ENCODE peak calls at places on chromosomes 2 and 18, in ten cellular contexts. M is heart right ventricle, R is AG04450, C is cardiac muscle cell, I is IMR-90, Z is lower leg skin, L is AG04449, N is PC-3, E is fibroblast of the aortic adventitia, D is uterus. S is an unnamed sample.

GRCh38 chr2:120556908-120557307 is 178.8 kb upstream of the GLI2 start:
- DNase-seq in M (no peak), R (no peak), C (no peak), I (no peak), Z (no peak), L (no peak), N (no peak), E (no peak), D (no peak), S (no peak)

GRCh38 chr2:206488623-206489022 is 45.3 kb downstream of the ADAM23 start:
- DNase-seq in M (no peak), R (no peak), C (no peak), I (no peak), Z (no peak), L (no peak), N (no peak), E (no peak), D (no peak), S (no peak)

GRCh38 chr2:222797308-222797707 is 63.5 kb upstream of the ACSL3 start:
- DNase-seq in M (no peak), R (no peak), C (no peak), I (peak), Z (no peak), L (peak), N (peak), E (peak), D (no peak), S (peak)

GRCh38 chr2:128817171-128817570 is 498.5 kb upstream of the HS6ST1 start:
- DNase-seq in M (no peak), R (no peak), C (no peak), I (no peak), Z (no peak), L (no peak), N (no peak), E (no peak), D (no peak), S (no peak)

GRCh38 chr2:96824079-96824870 is 8.2 kb downstream of the CNNM3 start:
- DNase-seq in M (no peak), R (peak), C (peak), I (peak), Z (no peak), L (peak), N (peak), E (peak), D (no peak), S (no peak)

GRCh38 chr2:23425338-23425871 is 40.4 kb downstream of the KLHL29 start:
- DNase-seq in M (no peak), R (no peak), C (no peak), I (no peak), Z (peak), L (no peak), N (no peak), E (no peak), D (peak), S (no peak)

GRCh38 chr18:30746224-30746623 is 296.3 kb downstream of the DSC3 start:
- DNase-seq in M (no peak), R (no peak), C (no peak), I (no peak), Z (no peak), L (no peak), N (no peak), E (no peak), D (no peak), S (no peak)

GRCh38 chr2:39728941-39729351 is 50.1 kb downstream of the THUMPD2 start:
- DNase-seq in M (no peak), R (no peak), C (peak), I (peak), Z (no peak), L (no peak), N (peak), E (no peak), D (no peak), S (no peak)

GRCh38 chr2:38174646-38175096 is 98.7 kb upstream of the CYP1B1 start:
- DNase-seq in M (no peak), R (peak), C (no peak), I (peak), Z (peak), L (peak), N (no peak), E (peak), D (peak), S (peak)

GRCh38 chr2:224069172-224069571 is 30.1 kb upstream of the SERPINE2 start:
- DNase-seq in M (peak), R (no peak), C (no peak), I (no peak), Z (peak), L (no peak), N (no peak), E (peak), D (no peak), S (no peak)

GRCh38 chr2:10022041-10022421 is 21.3 kb upstream of the KLF11 start:
- DNase-seq in M (no peak), R (no peak), C (no peak), I (no peak), Z (no peak), L (no peak), N (no peak), E (no peak), D (no peak), S (no peak)

GRCh38 chr2:10668402-10669012 is 21.3 kb downstream of the NOL10 start:
- DNase-seq in M (no peak), R (peak), C (peak), I (peak), Z (no peak), L (no peak), N (peak), E (peak), D (no peak), S (peak)

GRCh38 chr2:86592547-86593230 is 29.4 kb upstream of the CHMP3 start:
- DNase-seq in M (no peak), R (no peak), C (peak), I (peak), Z (no peak), L (no peak), N (no peak), E (peak), D (peak), S (no peak)

GRCh38 chr2:122205637-122206036 is 450.2 kb downstream of the TSN start:
- DNase-seq in M (no peak), R (no peak), C (peak), I (no peak), Z (no peak), L (no peak), N (no peak), E (no peak), D (no peak), S (no peak)

GRCh38 chr2:206274434-206275273 is at the start of gene ZDBF2:
- DNase-seq in M (peak), R (peak), C (peak), I (peak), Z (no peak), L (no peak), N (peak), E (peak), D (peak), S (no peak)

GRCh38 chr18:49486617-49486958 is 446 bp downstream of the C18orf32 start:
- DNase-seq in M (no peak), R (no peak), C (no peak), I (no peak), Z (no peak), L (no peak), N (no peak), E (peak), D (no peak), S (no peak)

GRCh38 chr2:117785740-117786139 is 28.8 kb upstream of the DDX18 start:
- DNase-seq in M (no peak), R (peak), C (peak), I (peak), Z (no peak), L (no peak), N (peak), E (peak), D (no peak), S (peak)

GRCh38 chr2:20430461-20431302 is 16.2 kb upstream of the RHOB start:
- DNase-seq in M (no peak), R (no peak), C (no peak), I (peak), Z (peak), L (no peak), N (peak), E (no peak), D (no peak), S (no peak)

GRCh38 chr18:35582899-35583558 is 1.5 kb downstream of the GALNT1 start:
- DNase-seq in M (no peak), R (no peak), C (peak), I (peak), Z (no peak), L (no peak), N (peak), E (no peak), D (no peak), S (no peak)

GRCh38 chr2:58045580-58046334 is 849 bp upstream of the VRK2 start:
- DNase-seq in M (no peak), R (no peak), C (no peak), I (no peak), Z (no peak), L (no peak), N (no peak), E (no peak), D (no peak), S (no peak)

GRCh38 chr2:17388790-17389189 is 129.4 kb downstream of the RAD51AP2 start:
- DNase-seq in M (no peak), R (no peak), C (no peak), I (no peak), Z (no peak), L (no peak), N (no peak), E (no peak), D (no peak), S (no peak)

GRCh38 chr2:33583194-33583938 is 15.7 kb downstream of the FAM98A start:
- DNase-seq in M (no peak), R (no peak), C (peak), I (peak), Z (no peak), L (no peak), N (peak), E (peak), D (no peak), S (no peak)

DNA sequence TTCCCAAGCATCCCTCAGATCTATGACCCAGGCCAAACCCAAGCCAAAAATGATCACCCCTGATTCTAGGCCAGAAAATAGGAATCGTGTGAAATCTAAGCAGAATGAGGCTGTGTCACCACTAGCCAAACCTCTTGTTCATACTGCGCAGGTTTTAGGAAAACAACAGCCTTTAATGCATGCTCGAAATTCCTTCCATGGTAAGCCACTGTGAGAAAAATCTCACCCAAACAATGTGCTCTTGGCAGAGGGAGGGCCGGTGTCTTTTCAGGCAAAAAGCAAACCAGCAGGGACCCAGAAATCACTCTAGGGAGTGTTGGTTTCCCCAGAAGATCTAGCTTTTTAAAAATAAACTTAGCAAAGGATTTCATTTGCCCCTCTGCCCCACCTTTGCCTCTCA is 71.2 kb upstream of the FOSL2 start:
- DNase-seq in M (no peak), R (no peak), C (no peak), I (peak), Z (no peak), L (peak), N (no peak), E (peak), D (no peak), S (no peak)
- TF ChIP-seq CTCF in M (no peak), R (no peak), C (no peak), I (no peak), Z (no peak), L (no peak), N (no peak), E (no peak), D (no peak), S (no peak)

DNA sequence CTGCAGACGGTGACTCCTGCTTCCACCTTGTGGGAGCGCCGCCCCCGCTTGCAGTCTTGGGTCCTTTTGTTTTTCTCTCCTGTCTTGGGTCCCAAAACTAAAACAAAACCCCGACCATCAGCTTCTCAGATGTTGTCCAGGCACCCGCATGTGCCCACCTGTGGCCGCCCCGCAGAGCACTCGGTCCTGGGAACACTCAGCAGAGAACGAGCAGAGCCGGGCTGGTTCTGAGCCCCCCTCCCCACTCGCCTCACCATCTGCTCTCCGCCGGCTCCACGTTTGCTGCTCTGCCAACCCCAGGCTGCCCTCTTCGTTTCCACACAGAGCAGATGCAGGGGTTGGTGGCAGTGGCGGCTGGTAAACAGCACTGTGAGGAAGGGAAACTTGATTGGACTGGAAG is 38.5 kb downstream of the CTDP1 start:
- DNase-seq in M (peak), R (no peak), C (no peak), I (no peak), Z (no peak), L (no peak), N (no peak), E (no peak), D (no peak), S (no peak)
- H3K4me3 ChIP-seq in M (no peak), R (no peak), C (no peak), I (no peak), Z (no peak), L (no peak), N (no peak), E (no peak), D (no peak), S (no peak)

GRCh38 chr2:80326214-80326613 is 21.7 kb upstream of the LRRTM1 start:
- DNase-seq in M (no peak), R (no peak), C (peak), I (peak), Z (no peak), L (no peak), N (peak), E (peak), D (no peak), S (no peak)
- TF ChIP-seq CTCF in M (peak), R (peak), C (peak), I (peak), Z (no peak), L (peak), N (peak), E (peak), D (no peak), S (peak)

GRCh38 chr2:102773149-102773706 is 11.4 kb downstream of the TMEM182 start:
- DNase-seq in M (no peak), R (no peak), C (no peak), I (no peak), Z (no peak), L (no peak), N (no peak), E (no peak), D (no peak), S (no peak)
- H3K4me3 ChIP-seq in M (no peak), R (no peak), C (no peak), I (no peak), Z (no peak), L (no peak), N (no peak), E (no peak), D (no peak), S (no peak)

GRCh38 chr2:217263796-217264195 is 403.9 kb upstream of the TNP1 start:
- DNase-seq in M (no peak), R (no peak), C (no peak), I (no peak), Z (no peak), L (no peak), N (no peak), E (no peak), D (no peak), S (no peak)
- TF ChIP-seq CTCF in M (no peak), R (no peak), C (no peak), I (no peak), Z (no peak), L (no peak), N (no peak), E (no peak), D (no peak), S (no peak)

GRCh38 chr18:26479065-26479685 is 69.2 kb downstream of the KCTD1 start:
- DNase-seq in M (no peak), R (no peak), C (no peak), I (no peak), Z (no peak), L (no peak), N (no peak), E (no peak), D (no peak), S (no peak)
- H3K4me3 ChIP-seq in M (no peak), R (no peak), C (no peak), I (no peak), Z (no peak), L (no peak), N (no peak), E (no peak), D (peak), S (no peak)